ENCODE peak calls at places on chromosomes 11 and 22, in ten cellular contexts. A, T, D, P, U, F, I, Y, W and S are unnamed samples.

GRCh38 chr11:113553235-113553634 is 78.0 kb upstream of the DRD2 start:
- DNase-seq in W (no peak), U (no peak), F (no peak), D (no peak), T (peak; percentile 89), Y (peak; percentile 90), A (no peak), P (peak; percentile 79), I (peak; percentile 6), S (peak; percentile 81)

GRCh38 chr11:31720225-31720624 is 90.9 kb downstream of the PAX6 start:
- DNase-seq in I (no peak), T (no peak), Y (no peak), W (no peak), U (peak; percentile 13), F (no peak), A (no peak), D (no peak), P (no peak), S (no peak)

GRCh38 chr11:6574816-6575715 is 28.4 kb downstream of the RRP8 start:
- DNase-seq in D (no peak), P (no peak), Y (no peak), F (no peak), U (peak; percentile 21), I (no peak), W (no peak), T (no peak), A (no peak), S (no peak)

GRCh38 chr11:118007040-118007439 is 20.8 kb downstream of the IL10RA start:
- DNase-seq in T (no peak), I (no peak), A (no peak), Y (no peak), D (peak; percentile 11), P (no peak), W (no peak), U (no peak), F (no peak), S (no peak)

GRCh38 chr11:68763926-68764657 is 12.8 kb upstream of the TESMIN start:
- DNase-seq in U (no peak), P (no peak), Y (no peak), D (no peak), I (no peak), W (no peak), T (no peak), F (no peak), A (no peak), S (no peak)

GRCh38 chr11:117335399-117335798 is 7.7 kb downstream of the CEP164 start:
- DNase-seq in Y (no peak), W (no peak), D (no peak), U (no peak), A (no peak), P (no peak), T (no peak), I (no peak), F (no peak), S (no peak)

GRCh38 chr11:20351870-20352269 is 11.6 kb upstream of the HTATIP2 start:
- DNase-seq in U (no peak), I (no peak), F (no peak), A (no peak), W (no peak), T (no peak), P (no peak), Y (no peak), D (no peak), S (no peak)

GRCh38 chr11:21484039-21484438 is 708.8 kb upstream of the ANO5 start:
- DNase-seq in T (no peak), D (no peak), U (no peak), I (no peak), Y (no peak), W (no peak), F (no peak), P (no peak), A (no peak), S (no peak)

GRCh38 chr22:50620861-50621490 is 7.0 kb downstream of the ARSA start:
- DNase-seq in Y (peak; percentile 17), D (peak; percentile 46), T (no peak), U (no peak), F (peak; percentile 73), W (no peak), I (no peak), P (peak; percentile 32), A (peak; percentile 25), S (peak; percentile 17)

GRCh38 chr22:50621491-50621880 is 6.5 kb downstream of the ARSA start:
- DNase-seq in D (no peak), I (no peak), A (no peak), P (peak; percentile 21), F (peak; percentile 72), T (no peak), W (no peak), U (no peak), Y (no peak), S (peak; percentile 33)

GRCh38 chr22:50622723-50623327 is 5.1 kb downstream of the ARSA start:
- DNase-seq in T (no peak), Y (no peak), F (peak; percentile 93), D (peak; percentile 91), I (no peak), W (no peak), P (peak; percentile 62), U (no peak), A (peak; percentile 68), S (peak; percentile 74)

GRCh38 chr22:50624347-50625130 is 3.4 kb downstream of the ARSA start:
- DNase-seq in Y (no peak), I (no peak), U (no peak), F (no peak), D (no peak), W (no peak), A (no peak), P (no peak), T (no peak), S (no peak)

DNA sequence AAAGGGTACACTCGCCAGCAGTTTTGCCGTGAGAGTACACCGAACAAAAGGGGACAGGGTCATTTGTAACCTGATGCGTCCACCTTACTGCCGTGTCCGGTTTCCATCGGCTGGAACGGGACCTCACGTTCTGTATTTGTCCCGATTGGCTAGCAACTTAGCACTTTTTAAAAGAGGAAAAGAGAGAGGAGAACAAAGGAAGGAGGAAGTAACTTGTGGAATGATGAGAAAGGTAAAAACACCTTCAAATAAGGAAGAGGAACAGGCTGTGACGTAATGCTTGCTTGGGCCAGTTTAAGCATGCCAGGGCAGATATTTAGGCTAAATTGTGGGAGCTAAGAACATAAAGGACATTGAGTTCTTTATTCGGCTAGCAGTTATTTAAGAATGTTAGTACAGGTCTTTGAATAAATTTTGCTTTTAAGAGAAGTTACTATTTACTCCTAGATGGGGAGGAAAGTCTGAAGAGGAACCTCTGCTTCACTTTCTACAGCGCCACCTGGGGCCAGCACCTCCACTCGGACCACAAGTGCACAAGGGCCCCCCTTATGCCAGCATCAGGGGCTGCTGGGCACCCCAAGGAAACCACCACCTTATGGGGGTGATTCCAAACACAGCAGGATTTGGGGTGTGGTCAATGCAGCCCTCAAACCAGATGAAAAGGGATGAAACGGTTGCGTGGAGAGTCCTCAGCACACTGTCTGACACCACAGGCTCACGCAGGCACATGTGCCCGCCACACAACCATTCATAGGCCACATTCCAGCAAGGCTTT is 5.8 kb downstream of the ARSA start:
- DNase-seq in U (no peak), P (peak; percentile 67), A (no peak), I (no peak), F (peak; percentile 79), T (no peak), Y (no peak), W (no peak), D (peak; percentile 62), S (peak; percentile 41)
- TF ChIP-seq CTCF in U (no peak), P (peak; percentile 58), A (peak; percentile 66), I (peak; percentile 34), F (peak; percentile 37), T (peak; percentile 9), Y (peak; percentile 1), W (peak; percentile 45), D (no peak), S (no peak)

GRCh38 chr11:2927851-2928604 is 1.2 kb downstream of the PHLDA2 start:
- DNase-seq in Y (peak; percentile 36), A (no peak), T (peak; percentile 28), W (peak; percentile 56), U (peak; percentile 49), I (peak; percentile 51), F (no peak), D (peak; percentile 70), P (no peak), S (peak; percentile 61)

GRCh38 chr11:2929511-2929879 is 275 bp upstream of the PHLDA2 start:
- DNase-seq in F (peak; percentile 90), U (peak; percentile 68), I (peak; percentile 81), W (peak; percentile 61), Y (peak; percentile 70), P (peak; percentile 65), D (peak; percentile 85), T (peak; percentile 72), A (no peak), S (peak; percentile 78)

GRCh38 chr11:2929880-2930704 is 872 bp upstream of the PHLDA2 start:
- DNase-seq in T (peak; percentile 61), A (peak; percentile 53), W (peak; percentile 60), Y (peak; percentile 62), P (peak; percentile 55), U (peak; percentile 59), D (peak; percentile 79), I (peak; percentile 75), F (peak; percentile 83), S (peak; percentile 76)

GRCh38 chr11:2927493-2927800 is 1.8 kb downstream of the PHLDA2 start:
- DNase-seq in I (no peak), U (no peak), A (no peak), Y (no peak), D (no peak), T (no peak), F (no peak), P (no peak), W (no peak), S (no peak)

GRCh38 chr11:2928605-2929510 is at the start of gene PHLDA2:
- DNase-seq in F (peak; percentile 79), D (peak; percentile 73), W (no peak), I (peak; percentile 74), P (peak; percentile 56), Y (peak; percentile 82), A (no peak), T (peak; percentile 85), U (peak; percentile 59), S (peak; percentile 68)
- TF ChIP-seq CTCF in F (no peak), D (no peak), W (no peak), I (peak; percentile 17), P (peak; percentile 12), Y (no peak), A (no peak), T (peak; percentile 8), U (no peak), S (no peak)

DNA sequence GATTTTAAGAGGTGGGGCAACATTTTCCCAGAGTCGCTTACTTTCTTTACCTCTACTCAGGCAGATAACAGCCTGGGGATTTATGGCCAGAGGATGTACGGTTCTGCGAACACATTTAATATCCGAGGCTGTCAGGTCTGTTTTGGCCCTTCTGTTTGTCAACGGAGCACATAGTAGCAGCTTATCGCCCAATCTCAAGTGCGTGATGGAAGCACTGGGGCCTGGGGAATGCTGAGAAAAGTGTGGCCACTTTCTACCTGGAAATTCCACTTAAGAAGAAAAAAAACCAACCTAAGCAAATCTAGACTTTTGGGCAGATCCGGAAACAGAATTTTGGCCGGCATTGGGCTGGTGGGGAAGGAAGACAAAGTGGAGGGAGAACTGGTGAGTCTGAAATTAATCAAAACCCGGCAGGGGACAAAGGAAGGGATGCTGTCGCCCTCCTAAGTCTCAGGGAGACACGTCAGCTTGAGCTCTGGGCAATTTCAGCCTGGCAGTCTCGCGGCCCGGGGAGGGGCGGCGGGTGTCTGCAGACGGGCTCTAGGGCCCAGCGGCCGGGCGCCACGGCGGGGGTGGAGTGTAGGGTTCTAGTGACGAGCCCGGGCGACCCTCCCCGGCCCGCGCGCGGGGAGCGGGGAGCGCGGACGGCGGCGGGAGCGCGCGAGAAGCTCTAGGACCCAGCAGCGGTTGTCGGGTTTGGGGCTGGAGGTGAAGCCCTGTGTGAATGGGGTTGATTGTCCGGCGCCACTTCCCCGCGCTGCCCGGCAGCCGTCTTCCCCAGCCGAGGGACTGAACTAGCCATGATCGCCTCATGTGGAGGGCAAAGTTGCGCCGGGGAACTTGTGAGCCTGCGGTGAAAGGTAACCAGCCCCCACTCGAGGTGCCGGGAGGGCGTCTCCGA is at the start of gene AMOTL1:
- DNase-seq in D (peak; percentile 63), Y (peak; percentile 76), P (peak; percentile 75), T (peak; percentile 76), I (peak; percentile 74), W (peak; percentile 92), U (peak; percentile 85), A (no peak), F (peak; percentile 80), S (peak; percentile 83)
- TF ChIP-seq CTCF in D (no peak), Y (no peak), P (no peak), T (no peak), I (no peak), W (no peak), U (no peak), A (no peak), F (no peak), S (no peak)

GRCh38 chr11:64609436-64610047 is 18.5 kb downstream of the SLC22A12 start:
- DNase-seq in D (no peak), Y (peak; percentile 17), P (no peak), T (no peak), U (no peak), I (peak; percentile 12), A (no peak), W (no peak), F (no peak), S (no peak)
- TF ChIP-seq CTCF in D (no peak), Y (no peak), P (no peak), T (no peak), U (no peak), I (no peak), A (no peak), W (no peak), F (no peak), S (no peak)